ENCODE peak calls at places on chromosomes 1 and 21, in five cellular contexts. One of them, this sample, is unnamed.
A peak's percentile ranks its signal among the peaks of the same experiment; 100 is the strongest.

GRCh38 chr1:60699304-60699703 is 383.1 kb upstream of the NFIA start:
- DNase-seq in cardiac fibroblast: peak; percentile 27
- DNase-seq in uterus: no peak
- DNase-seq in stimulated activated CD4-positive, alpha-beta T cell treated with anti-CD3 and anti-CD28 coated beads, Interleukin-2, amount 100 ng/mL, for 48 hours: no peak
- DNase-seq in bronchial epithelial cell: no peak
- DNase-seq in this sample: no peak

GRCh38 chr1:36737767-36738166 is 255.1 kb upstream of the CSF3R start:
- DNase-seq in stimulated activated CD4-positive, alpha-beta T cell treated with anti-CD3 and anti-CD28 coated beads, Interleukin-2, amount 100 ng/mL, for 48 hours: no peak
- DNase-seq in cardiac fibroblast: no peak
- DNase-seq in bronchial epithelial cell: no peak
- DNase-seq in uterus: no peak
- DNase-seq in this sample: no peak

GRCh38 chr21:14879458-14879857 is 185.3 kb downstream of the NRIP1 start:
- DNase-seq in cardiac fibroblast: peak; percentile 27
- DNase-seq in bronchial epithelial cell: peak; percentile 18
- DNase-seq in uterus: no peak
- DNase-seq in stimulated activated CD4-positive, alpha-beta T cell treated with anti-CD3 and anti-CD28 coated beads, Interleukin-2, amount 100 ng/mL, for 48 hours: no peak
- DNase-seq in this sample: no peak

GRCh38 chr1:20465187-20465586 is 20.8 kb downstream of the CAMK2N1 start:
- DNase-seq in cardiac fibroblast: no peak
- DNase-seq in stimulated activated CD4-positive, alpha-beta T cell treated with anti-CD3 and anti-CD28 coated beads, Interleukin-2, amount 100 ng/mL, for 48 hours: no peak
- DNase-seq in bronchial epithelial cell: no peak
- DNase-seq in uterus: no peak
- DNase-seq in this sample: no peak

GRCh38 chr1:11281518-11282331 is 8.7 kb downstream of the UBIAD1 start:
- DNase-seq in cardiac fibroblast: peak; percentile 98
- DNase-seq in stimulated activated CD4-positive, alpha-beta T cell treated with anti-CD3 and anti-CD28 coated beads, Interleukin-2, amount 100 ng/mL, for 48 hours: no peak
- DNase-seq in bronchial epithelial cell: no peak
- DNase-seq in uterus: no peak
- DNase-seq in this sample: peak; percentile 96

GRCh38 chr21:41164052-41164451 is 3.9 kb upstream of the BACE2 start:
- DNase-seq in uterus: no peak
- DNase-seq in cardiac fibroblast: no peak
- DNase-seq in stimulated activated CD4-positive, alpha-beta T cell treated with anti-CD3 and anti-CD28 coated beads, Interleukin-2, amount 100 ng/mL, for 48 hours: no peak
- DNase-seq in bronchial epithelial cell: no peak
- DNase-seq in this sample: no peak

GRCh38 chr1:171610385-171610784 is 11.7 kb upstream of the MYOCOS start:
- DNase-seq in stimulated activated CD4-positive, alpha-beta T cell treated with anti-CD3 and anti-CD28 coated beads, Interleukin-2, amount 100 ng/mL, for 48 hours: no peak
- DNase-seq in cardiac fibroblast: peak; percentile 76
- DNase-seq in uterus: no peak
- DNase-seq in bronchial epithelial cell: peak; percentile 63
- DNase-seq in this sample: peak; percentile 16

GRCh38 chr1:214229736-214230135 is 51.2 kb upstream of the SMYD2 start:
- DNase-seq in bronchial epithelial cell: no peak
- DNase-seq in uterus: no peak
- DNase-seq in cardiac fibroblast: no peak
- DNase-seq in stimulated activated CD4-positive, alpha-beta T cell treated with anti-CD3 and anti-CD28 coated beads, Interleukin-2, amount 100 ng/mL, for 48 hours: no peak
- DNase-seq in this sample: no peak

GRCh38 chr1:197696372-197696771 is 78.9 kb downstream of the DENND1B start:
- DNase-seq in stimulated activated CD4-positive, alpha-beta T cell treated with anti-CD3 and anti-CD28 coated beads, Interleukin-2, amount 100 ng/mL, for 48 hours: no peak
- DNase-seq in cardiac fibroblast: peak; percentile 62
- DNase-seq in uterus: no peak
- DNase-seq in bronchial epithelial cell: peak; percentile 73
- DNase-seq in this sample: peak; percentile 50

GRCh38 chr1:102798718-102799117 is 309.6 kb downstream of the COL11A1 start:
- DNase-seq in uterus: no peak
- DNase-seq in bronchial epithelial cell: no peak
- DNase-seq in stimulated activated CD4-positive, alpha-beta T cell treated with anti-CD3 and anti-CD28 coated beads, Interleukin-2, amount 100 ng/mL, for 48 hours: no peak
- DNase-seq in cardiac fibroblast: no peak
- DNase-seq in this sample: no peak

GRCh38 chr1:233114159-233114558 is 163.7 kb downstream of the NTPCR start:
- DNase-seq in bronchial epithelial cell: peak; percentile 77
- DNase-seq in cardiac fibroblast: peak; percentile 79
- DNase-seq in stimulated activated CD4-positive, alpha-beta T cell treated with anti-CD3 and anti-CD28 coated beads, Interleukin-2, amount 100 ng/mL, for 48 hours: no peak
- DNase-seq in uterus: no peak
- DNase-seq in this sample: peak; percentile 78